ENCODE peak calls at places on chromosomes 4 and X, in five cellular contexts. A, M, L, P and T are unnamed samples.

GRCh38 chrX:109199726-109200125 is 282.2 kb downstream of the GUCY2F start:
- DNase-seq in A (no peak), M (no peak), L (no peak), P (no peak), T (no peak)

GRCh38 chr4:120653790-120654189 is 268.7 kb downstream of the PRDM5 start:
- DNase-seq in A (no peak), M (no peak), L (no peak), P (no peak), T (no peak)

GRCh38 chr4:39083164-39083563 is 21.1 kb downstream of the KLHL5 start:
- DNase-seq in A (no peak), M (no peak), L (no peak), P (no peak), T (no peak)

GRCh38 chrX:133926809-133927208 is 58.6 kb downstream of the GPC3 start:
- DNase-seq in A (no peak), M (no peak), L (no peak), P (no peak), T (no peak)

GRCh38 chr4:68498413-68499007 is 51.2 kb downstream of the TMPRSS11E start:
- DNase-seq in A (no peak), M (peak; percentile 50), L (peak; percentile 57), P (peak; percentile 61), T (no peak)

GRCh38 chr4:137700751-137701150 is 168.5 kb upstream of the PCDH18 start:
- DNase-seq in A (no peak), M (no peak), L (no peak), P (no peak), T (no peak)

GRCh38 chr4:21469438-21470032 is 479.0 kb downstream of the KCNIP4 start:
- DNase-seq in A (no peak), M (no peak), L (no peak), P (no peak), T (no peak)

GRCh38 chr4:20271954-20272353 is 20.2 kb downstream of the SLIT2 start:
- DNase-seq in A (no peak), M (no peak), L (no peak), P (no peak), T (no peak)

GRCh38 chr4:88900432-88900831 is 156.6 kb downstream of the FAM13A start:
- DNase-seq in A (no peak), M (no peak), L (no peak), P (no peak), T (no peak)

GRCh38 chrX:32530802-32531403 is 680.4 kb downstream of the DMD start:
- DNase-seq in A (no peak), M (peak; percentile 46), L (no peak), P (peak; percentile 36), T (no peak)

GRCh38 chrX:31423575-31424284 is 351.9 kb upstream of the FTHL17 start:
- DNase-seq in A (no peak), M (peak; percentile 47), L (no peak), P (no peak), T (no peak)

GRCh38 chr4:57157611-57158137 is 47.5 kb upstream of the IGFBP7 start:
- DNase-seq in A (no peak), M (no peak), L (no peak), P (no peak), T (no peak)

GRCh38 chr4:145440292-145441007 is 41.2 kb upstream of the SMAD1 start:
- DNase-seq in A (no peak), M (no peak), L (no peak), P (no peak), T (no peak)

GRCh38 chrX:136126892-136127406 is 20.4 kb upstream of the FHL1 start:
- DNase-seq in A (no peak), M (no peak), L (no peak), P (no peak), T (no peak)

GRCh38 chrX:38282044-38282443 is 45.3 kb downstream of the RPGR start:
- DNase-seq in A (peak; percentile 4), M (no peak), L (no peak), P (no peak), T (no peak)
- TF ChIP-seq CTCF in A (peak; percentile 56), M (no peak), L (peak; percentile 25), P (peak; percentile 16), T (no peak)

GRCh38 chrX:36897690-36898089 is 110.5 kb upstream of the FAM47C start:
- DNase-seq in A (no peak), M (no peak), L (no peak), P (no peak), T (no peak)

GRCh38 chrX:36898301-36898700 is 109.9 kb upstream of the FAM47C start:
- DNase-seq in A (no peak), M (no peak), L (no peak), P (no peak), T (no peak)
- TF ChIP-seq CTCF in A (no peak), M (no peak), L (peak; percentile 65), P (peak; percentile 61), T (no peak)

GRCh38 chrX:124478046-124478445 is 131.7 kb downstream of the SH2D1A start:
- DNase-seq in A (no peak), M (no peak), L (no peak), P (no peak), T (no peak)
- TF ChIP-seq CTCF in A (no peak), M (no peak), L (no peak), P (no peak), T (no peak)

DNA sequence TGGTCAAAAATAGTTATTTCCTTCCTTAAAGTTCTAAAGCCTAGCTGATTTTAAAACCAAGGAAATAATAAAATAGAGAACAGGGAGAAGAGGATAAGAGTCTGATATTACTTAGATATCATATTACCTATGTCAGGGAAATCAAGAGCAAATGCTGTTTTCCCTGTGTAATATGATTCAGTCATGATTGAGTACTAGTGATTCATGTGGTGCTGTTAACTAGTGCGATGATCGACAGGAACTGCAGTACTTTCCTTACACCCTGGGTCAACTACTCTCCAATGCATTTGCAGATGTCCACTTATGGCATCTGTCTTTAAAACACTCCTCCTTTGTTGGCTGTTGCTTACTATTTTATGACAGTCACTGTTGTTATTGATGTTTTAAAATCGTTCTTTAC is 103.7 kb downstream of the CAMK2D start:
- DNase-seq in A (no peak), M (no peak), L (no peak), P (no peak), T (no peak)
- TF ChIP-seq CTCF in A (no peak), M (no peak), L (no peak), P (no peak), T (no peak)

DNA sequence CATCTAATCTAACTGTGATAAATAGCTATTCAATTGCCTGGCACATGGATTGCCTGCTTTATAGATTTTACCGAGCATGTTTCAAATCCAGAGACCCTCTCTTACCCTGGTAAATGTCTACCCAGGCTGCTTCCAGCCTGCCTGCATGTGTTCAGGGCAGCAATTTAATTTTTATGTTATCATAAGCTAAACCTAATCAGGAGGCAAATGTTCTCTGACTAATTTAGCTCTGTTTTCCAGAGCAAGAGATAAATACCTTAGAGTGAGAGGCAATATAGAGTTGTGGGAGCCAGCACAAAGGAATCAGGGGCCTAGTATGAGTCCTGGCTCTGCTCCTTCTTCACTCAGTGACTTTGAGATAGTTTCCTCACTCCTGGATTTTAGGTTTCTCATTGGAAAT is 37.7 kb downstream of the PARM1 start:
- DNase-seq in A (no peak), M (no peak), L (no peak), P (no peak), T (no peak)
- TF ChIP-seq CTCF in A (no peak), M (no peak), L (no peak), P (no peak), T (no peak)

GRCh38 chr4:61590881-61591280 is 390.8 kb downstream of the ADGRL3 start:
- DNase-seq in A (no peak), M (no peak), L (no peak), P (no peak), T (no peak)
- TF ChIP-seq CTCF in A (no peak), M (no peak), L (no peak), P (peak; percentile 36), T (no peak)

DNA sequence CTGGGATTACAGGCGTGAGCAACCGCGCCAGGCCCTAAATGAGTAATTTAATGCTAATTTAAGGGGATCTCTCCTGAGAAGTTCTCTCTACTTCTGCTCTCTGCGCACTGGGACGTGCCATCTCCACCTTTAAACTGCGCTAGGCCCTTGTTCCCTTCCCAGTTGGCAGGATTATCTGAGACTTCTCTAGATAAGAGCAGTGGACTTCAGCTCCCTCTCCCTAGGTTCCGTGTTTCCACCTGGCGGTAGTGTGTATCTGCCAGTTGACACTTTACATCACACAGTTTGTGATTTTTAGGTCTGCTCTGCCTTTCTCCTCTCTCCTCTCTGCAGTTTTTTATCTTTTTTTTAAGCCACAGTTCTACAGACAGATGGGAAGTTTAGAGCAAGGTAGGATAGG is 40.2 kb downstream of the ARHGAP10 start:
- DNase-seq in A (no peak), M (no peak), L (no peak), P (no peak), T (no peak)
- TF ChIP-seq CTCF in A (no peak), M (no peak), L (no peak), P (no peak), T (no peak)

GRCh38 chrX:22968494-22968893 is 31.3 kb upstream of the DDX53 start:
- DNase-seq in A (no peak), M (no peak), L (no peak), P (no peak), T (no peak)
- TF ChIP-seq CTCF in A (no peak), M (no peak), L (no peak), P (no peak), T (no peak)

DNA sequence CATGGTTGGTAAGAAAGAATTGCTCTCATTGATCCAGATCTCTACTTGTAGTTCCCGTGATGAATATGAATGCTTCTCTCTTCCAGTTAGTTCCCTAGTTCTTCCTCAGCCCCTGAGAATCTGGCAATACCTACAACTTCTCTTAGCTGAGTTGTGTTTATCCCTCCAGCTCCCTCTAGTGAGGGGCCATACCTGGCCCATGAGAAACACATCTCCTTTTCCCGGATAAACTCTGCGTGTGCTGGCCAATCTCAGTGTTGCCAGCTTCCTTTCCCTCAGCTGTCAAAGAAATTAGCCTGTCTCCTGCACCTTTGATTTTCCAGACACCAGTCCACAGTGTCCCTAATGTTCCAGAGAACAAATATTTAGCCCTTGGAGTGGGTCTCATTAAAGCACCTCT is 5.7 kb downstream of the CBLL2 start:
- DNase-seq in A (no peak), M (no peak), L (no peak), P (no peak), T (no peak)
- TF ChIP-seq CTCF in A (no peak), M (no peak), L (no peak), P (no peak), T (no peak)

GRCh38 chr4:104901438-104901837 is 245.2 kb upstream of the TET2 start:
- DNase-seq in A (no peak), M (no peak), L (no peak), P (no peak), T (no peak)
- TF ChIP-seq CTCF in A (no peak), M (no peak), L (no peak), P (no peak), T (no peak)